ENCODE peak calls at places on chromosome 9, in seven cellular contexts. X is fibroblast of lung, R is HCT116, G is A673, A is breast epithelium, I is BE2C, Z is tibial nerve. O is an unnamed sample. For H3K27me3 and H3K36me3, the result is how much of the 10 kb centered on the place peaks cover.

GRCh38 chr9:14096182-14096922 is 217.6 kb downstream of the NFIB start:
- DNase-seq in G (peak), A (no peak), Z (no peak), I (peak), R (no peak), X (peak), O (peak)

GRCh38 chr9:33443047-33443446 is 4.3 kb downstream of the AQP3 start:
- DNase-seq in R (no peak), X (no peak), A (peak), G (no peak), Z (no peak), I (no peak), O (no peak)

GRCh38 chr9:131661954-131662621 is 77.8 kb downstream of the RAPGEF1 start:
- DNase-seq in A (no peak), G (no peak), I (no peak), Z (no peak), X (no peak), R (no peak), O (no peak)

GRCh38 chr9:133536536-133536935 is 2.0 kb downstream of the ADAMTSL2 start:
- DNase-seq in I (no peak), X (no peak), Z (no peak), R (no peak), G (no peak), A (no peak), O (no peak)

GRCh38 chr9:21995652-21996275 is 1.2 kb downstream of the CDKN2B-AS1 start:
- DNase-seq in G (no peak), I (peak), Z (no peak), X (peak), A (no peak), R (no peak), O (peak)

GRCh38 chr9:113542741-113543140 is 79.2 kb downstream of the RGS3 start:
- DNase-seq in Z (no peak), A (no peak), G (no peak), R (no peak), I (no peak), X (no peak), O (peak)

GRCh38 chr9:4292781-4293180 is 7.1 kb downstream of the GLIS3 start:
- DNase-seq in G (no peak), A (no peak), Z (no peak), I (no peak), X (peak), R (no peak), O (no peak)

GRCh38 chr9:114339130-114339908 is 9.7 kb downstream of the ORM2 start:
- DNase-seq in G (peak), I (peak), R (no peak), Z (no peak), X (peak), A (no peak), O (peak)

GRCh38 chr9:68755752-68756151 is 50.7 kb downstream of the PIP5K1B start:
- DNase-seq in Z (no peak), A (no peak), G (no peak), X (no peak), I (no peak), R (no peak), O (no peak)

GRCh38 chr9:101176384-101176783 is 147.9 kb downstream of the PLPPR1 start:
- DNase-seq in X (no peak), G (peak), Z (no peak), I (peak), R (peak), A (no peak), O (no peak)
- TF ChIP-seq CTCF in X (no peak), G (peak), Z (no peak), I (peak), R (no peak), A (no peak), O (peak)

DNA sequence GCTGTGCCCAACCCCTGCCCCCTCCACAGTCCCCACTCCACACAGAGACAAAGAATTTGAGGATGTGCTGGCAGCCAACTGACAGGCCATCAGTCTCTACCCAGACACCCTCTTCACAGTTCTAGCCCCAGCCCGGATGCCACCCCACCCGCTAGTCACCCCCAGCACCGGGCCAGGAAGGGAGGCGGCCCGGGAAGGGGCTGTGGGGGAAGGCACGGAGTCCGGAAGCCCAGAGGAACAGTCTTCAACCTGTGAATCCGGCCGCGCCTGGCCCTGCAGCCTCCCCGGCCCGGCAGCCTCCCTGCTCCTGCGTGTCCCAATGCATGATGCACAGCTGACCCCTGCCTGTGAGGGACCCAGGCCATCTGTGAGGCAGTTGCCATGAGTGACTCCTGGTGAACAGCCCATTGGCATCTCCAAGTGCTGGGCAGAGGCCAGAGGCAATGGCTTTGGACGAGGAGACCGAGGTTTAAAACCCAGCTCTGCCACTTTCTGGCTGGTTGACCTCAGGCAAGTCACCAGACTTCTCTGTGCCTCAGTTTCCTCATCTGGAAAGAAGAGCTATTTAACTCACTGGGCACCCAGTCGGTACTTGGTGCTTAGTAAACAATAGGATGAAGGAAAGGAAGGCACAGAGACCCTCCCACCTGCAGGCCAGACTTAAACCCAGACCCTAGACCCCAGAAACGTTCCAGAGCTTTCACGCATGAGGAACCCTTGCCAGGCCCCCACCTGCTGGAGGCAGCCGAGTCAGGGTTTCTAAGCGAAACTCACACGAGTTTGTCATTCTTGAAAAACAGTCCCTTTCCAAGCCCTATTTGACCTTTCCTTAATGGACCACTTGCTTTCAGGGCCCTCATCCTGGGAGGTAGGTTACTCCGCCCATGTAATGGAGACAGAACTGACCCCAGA is 30.9 kb downstream of the NDUFA8 start:
- DNase-seq in G (no peak), X (no peak), Z (no peak), I (no peak), A (no peak), R (no peak), O (no peak)
- H3K27me3 ChIP-seq in G (under half), X (under half), Z (under half), I (under half), A (under half), R (under half), O (under half)

DNA sequence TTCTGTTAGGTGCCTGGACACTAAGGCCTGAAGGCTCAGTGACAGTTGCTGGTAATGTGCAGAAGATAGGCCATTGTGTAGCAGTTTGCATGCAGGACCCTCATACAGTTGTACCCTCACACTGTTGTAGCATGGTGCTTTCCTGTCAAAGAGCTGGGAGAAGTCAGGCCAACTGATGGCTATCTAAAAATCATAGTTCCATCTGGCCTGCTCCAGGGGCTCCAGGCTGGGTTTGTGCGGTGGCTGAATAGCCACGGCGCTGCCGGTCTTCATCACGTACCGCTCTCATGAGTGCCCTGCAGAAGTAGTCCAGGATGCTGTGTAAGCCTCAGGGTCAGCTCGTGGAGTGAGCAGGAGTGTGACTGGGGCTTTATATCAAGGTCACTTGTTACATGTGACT is 12.2 kb downstream of the SECISBP2 start:
- DNase-seq in I (peak), R (no peak), Z (no peak), X (no peak), A (no peak), G (no peak), O (no peak)
- H3K36me3 ChIP-seq in I (half or more), R (under half), Z (under half), X (under half), A (under half), G (half or more), O (half or more)

DNA sequence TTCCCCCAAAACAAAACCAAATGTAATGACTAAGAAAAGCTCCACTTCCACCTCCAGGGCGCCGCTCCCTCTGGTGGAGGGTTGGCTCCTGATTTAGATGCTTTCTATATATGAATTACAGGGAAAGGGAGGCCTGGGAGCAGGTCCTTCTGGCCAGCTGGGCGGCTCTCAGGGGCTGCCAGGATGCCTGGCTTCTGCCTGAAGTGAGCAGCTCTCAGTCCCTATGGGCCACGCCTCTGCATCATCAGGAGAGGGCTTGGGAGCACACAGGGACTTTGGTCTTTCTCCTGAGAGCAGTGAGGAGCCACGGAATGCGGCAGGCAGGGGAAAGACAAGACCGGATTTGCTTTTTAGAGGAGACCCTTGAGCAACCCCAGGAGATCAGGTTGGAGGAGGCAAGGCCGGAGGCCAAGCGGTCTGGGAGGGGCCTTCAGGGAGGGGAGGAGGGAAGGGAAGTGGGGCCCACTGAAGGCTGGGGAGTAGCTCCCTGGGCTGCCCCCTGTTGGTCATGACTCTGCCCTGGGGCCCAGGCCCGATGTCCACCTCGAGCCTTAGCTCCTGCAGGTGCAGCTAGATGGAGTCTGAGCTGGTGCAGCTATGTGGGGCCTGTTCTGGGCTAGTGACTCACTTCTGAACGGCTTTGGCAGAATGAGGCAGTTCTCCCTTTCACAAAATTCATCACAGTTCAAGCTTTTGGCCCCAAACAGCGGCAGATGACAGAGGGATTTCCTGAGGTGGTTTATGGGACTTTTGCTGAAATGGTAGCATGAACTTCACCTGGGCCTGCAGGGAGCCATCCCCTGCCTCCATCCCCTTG is 11.3 kb upstream of the GRHPR start:
- DNase-seq in G (peak), X (no peak), R (no peak), I (no peak), Z (no peak), A (no peak), O (no peak)
- TF ChIP-seq CTCF in G (peak), X (peak), R (peak), I (peak), Z (no peak), A (no peak), O (peak)

GRCh38 chr9:135065804-135066203 is 21.7 kb upstream of the OLFM1 start:
- DNase-seq in R (no peak), X (no peak), I (no peak), Z (no peak), G (no peak), A (no peak), O (no peak)
- H3K27me3 ChIP-seq in R (under half), X (under half), I (under half), Z (under half), G (under half), A (under half), O (under half)

O was measured in WERI-Rb-1.